ENCODE peak calls at places on chromosomes 5 and 9, in four cellular contexts. One of them, this sample, is unnamed.

GRCh38 chr5:56270058-56270457 is 36.9 kb upstream of the ANKRD55 start:
- DNase-seq in stomach: no peak
- DNase-seq in choroid plexus epithelial cell: no peak
- DNase-seq in H9: no peak
- DNase-seq in this sample: no peak

GRCh38 chr9:120110520-120110919 is 469.4 kb downstream of the CDK5RAP2 start:
- DNase-seq in H9: no peak
- DNase-seq in stomach: no peak
- DNase-seq in choroid plexus epithelial cell: no peak
- DNase-seq in this sample: no peak

GRCh38 chr9:13569706-13570423 is 290.4 kb upstream of the MPDZ start:
- DNase-seq in choroid plexus epithelial cell: no peak
- DNase-seq in stomach: no peak
- DNase-seq in H9: no peak
- DNase-seq in this sample: no peak

GRCh38 chr5:101580591-101580990 is 677.5 kb upstream of the ST8SIA4 start:
- DNase-seq in H9: no peak
- DNase-seq in stomach: no peak
- DNase-seq in choroid plexus epithelial cell: no peak
- DNase-seq in this sample: no peak

GRCh38 chr9:35680331-35681105 is 6.8 kb downstream of the CA9 start:
- DNase-seq in choroid plexus epithelial cell: peak; percentile 43
- DNase-seq in stomach: peak; percentile 78
- DNase-seq in H9: peak; percentile 79
- DNase-seq in this sample: no peak

GRCh38 chr5:154779105-154779504 is 23.9 kb downstream of the LARP1 start:
- DNase-seq in stomach: no peak
- DNase-seq in choroid plexus epithelial cell: peak; percentile 86
- DNase-seq in H9: no peak
- DNase-seq in this sample: no peak

GRCh38 chr5:110077147-110077546 is 387.4 kb downstream of the MAN2A1 start:
- DNase-seq in H9: no peak
- DNase-seq in choroid plexus epithelial cell: no peak
- DNase-seq in stomach: no peak
- DNase-seq in this sample: no peak

GRCh38 chr5:179113143-179113530 is 53.0 kb downstream of the ZNF354C start:
- DNase-seq in choroid plexus epithelial cell: no peak
- DNase-seq in stomach: peak; percentile 5
- DNase-seq in H9: no peak
- DNase-seq in this sample: peak; percentile 73

GRCh38 chr5:52774005-52774410 is 13.7 kb upstream of the ITGA1 start:
- DNase-seq in choroid plexus epithelial cell: no peak
- DNase-seq in H9: no peak
- DNase-seq in stomach: no peak
- DNase-seq in this sample: no peak

GRCh38 chr9:133763272-133764183 is 25.4 kb upstream of the SARDH start:
- DNase-seq in H9: peak; percentile 22
- DNase-seq in stomach: peak; percentile 18
- DNase-seq in choroid plexus epithelial cell: peak; percentile 40
- DNase-seq in this sample: peak; percentile 82

GRCh38 chr9:124392855-124393460 is 22.3 kb downstream of the PSMB7 start:
- DNase-seq in choroid plexus epithelial cell: peak; percentile 63
- DNase-seq in H9: peak; percentile 46
- DNase-seq in stomach: no peak
- DNase-seq in this sample: no peak

GRCh38 chr9:120693609-120694008 is 20.7 kb downstream of the MEGF9 start:
- DNase-seq in H9: no peak
- DNase-seq in choroid plexus epithelial cell: no peak
- DNase-seq in stomach: no peak
- DNase-seq in this sample: no peak

GRCh38 chr5:57277085-57277484 is 103.2 kb downstream of the GPBP1 start:
- DNase-seq in H9: no peak
- DNase-seq in stomach: no peak
- DNase-seq in choroid plexus epithelial cell: peak; percentile 59
- DNase-seq in this sample: no peak

GRCh38 chr5:138903113-138903789 is 28.1 kb upstream of the LRRTM2 start:
- DNase-seq in H9: no peak
- DNase-seq in stomach: no peak
- DNase-seq in choroid plexus epithelial cell: peak; percentile 79
- DNase-seq in this sample: no peak

GRCh38 chr5:56350030-56350594 is 117.0 kb upstream of the ANKRD55 start:
- DNase-seq in stomach: no peak
- DNase-seq in choroid plexus epithelial cell: peak; percentile 20
- DNase-seq in H9: no peak
- DNase-seq in this sample: no peak

GRCh38 chr5:156295434-156295833 is 31.5 kb upstream of the SGCD start:
- DNase-seq in H9: no peak
- DNase-seq in stomach: no peak
- DNase-seq in choroid plexus epithelial cell: no peak
- DNase-seq in this sample: no peak

GRCh38 chr9:1979815-1980367 is 35.3 kb upstream of the SMARCA2 start:
- DNase-seq in choroid plexus epithelial cell: peak; percentile 29
- DNase-seq in H9: no peak
- DNase-seq in stomach: no peak
- DNase-seq in this sample: no peak

GRCh38 chr9:114449236-114449635 is 56.0 kb downstream of the WHRN start:
- DNase-seq in H9: no peak
- DNase-seq in stomach: no peak
- DNase-seq in choroid plexus epithelial cell: no peak
- DNase-seq in this sample: no peak

GRCh38 chr5:107917983-107918382 is 247.2 kb upstream of the EFNA5 start:
- DNase-seq in choroid plexus epithelial cell: peak; percentile 3
- DNase-seq in H9: no peak
- DNase-seq in stomach: no peak
- DNase-seq in this sample: no peak

GRCh38 chr5:156208271-156208670 is 118.7 kb upstream of the SGCD start:
- DNase-seq in stomach: no peak
- DNase-seq in choroid plexus epithelial cell: peak; percentile 1
- DNase-seq in H9: no peak
- DNase-seq in this sample: no peak

GRCh38 chr9:72667181-72667580 is 145.8 kb downstream of the TMC1 start:
- DNase-seq in stomach: no peak
- DNase-seq in choroid plexus epithelial cell: no peak
- DNase-seq in H9: no peak
- DNase-seq in this sample: no peak

GRCh38 chr9:90921104-90921503 is 119.5 kb downstream of the SYK start:
- DNase-seq in stomach: peak; percentile 76
- DNase-seq in choroid plexus epithelial cell: no peak
- DNase-seq in H9: no peak
- DNase-seq in this sample: no peak

GRCh38 chr9:135087489-135087791 is at the start of gene OLFM1:
- DNase-seq in choroid plexus epithelial cell: peak; percentile 71
- DNase-seq in stomach: peak; percentile 71
- DNase-seq in H9: peak; percentile 85
- DNase-seq in this sample: no peak
- TF ChIP-seq CTCF in choroid plexus epithelial cell: peak; percentile 72
- TF ChIP-seq CTCF in stomach: peak; percentile 54
- TF ChIP-seq CTCF in H9: peak; percentile 78
- TF ChIP-seq CTCF in this sample: peak; percentile 65

GRCh38 chr5:177601577-177602457 is 1.9 kb downstream of the B4GALT7 start:
- DNase-seq in stomach: peak; percentile 58
- DNase-seq in H9: no peak
- DNase-seq in choroid plexus epithelial cell: peak; percentile 34
- DNase-seq in this sample: no peak
- TF ChIP-seq CTCF in stomach: no peak
- TF ChIP-seq CTCF in H9: no peak
- TF ChIP-seq CTCF in choroid plexus epithelial cell: peak; percentile 12
- TF ChIP-seq CTCF in this sample: no peak

DNA sequence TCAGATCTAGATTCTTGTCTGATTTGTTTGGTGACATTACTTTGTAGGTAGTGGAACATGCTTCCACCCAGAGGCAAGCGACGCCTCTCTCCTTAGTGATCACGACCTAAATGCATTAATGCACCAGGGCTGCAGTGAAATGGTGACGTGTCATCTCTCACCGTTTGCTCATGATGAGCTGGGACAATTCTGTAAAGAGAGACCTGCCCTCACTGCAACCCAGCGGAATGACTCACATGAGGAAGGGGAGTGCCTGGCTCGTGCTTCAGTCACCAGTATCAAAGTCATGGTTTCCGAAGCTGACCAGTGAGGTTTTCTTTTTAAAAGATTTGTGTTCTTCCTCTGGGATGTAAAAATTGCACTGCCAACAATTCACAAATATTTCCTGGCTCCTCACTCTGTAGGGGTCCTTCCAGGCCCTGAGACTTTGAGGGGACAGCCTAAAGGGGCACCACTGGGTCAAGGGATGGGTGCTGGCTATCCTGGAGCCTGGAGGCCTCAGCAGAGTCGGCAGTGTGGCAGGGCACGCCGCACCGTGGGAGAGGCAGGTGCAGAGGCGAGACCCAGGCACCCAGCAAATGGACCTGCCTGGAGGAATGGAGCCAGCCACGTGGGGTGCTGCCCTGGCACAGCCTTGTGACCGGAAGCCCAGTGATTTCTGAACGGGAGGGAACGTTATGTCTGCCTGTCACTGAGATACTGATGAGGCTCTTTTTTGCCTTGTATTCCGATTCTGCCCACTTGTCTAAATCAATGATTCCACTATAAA is 17.3 kb downstream of the QSOX2 start:
- DNase-seq in stomach: no peak
- DNase-seq in H9: no peak
- DNase-seq in choroid plexus epithelial cell: peak; percentile 58
- DNase-seq in this sample: no peak
- TF ChIP-seq CTCF in stomach: no peak
- TF ChIP-seq CTCF in H9: no peak
- TF ChIP-seq CTCF in choroid plexus epithelial cell: no peak
- TF ChIP-seq CTCF in this sample: no peak

GRCh38 chr5:177005619-177006264 is 837 bp downstream of the UIMC1 start:
- DNase-seq in choroid plexus epithelial cell: peak; percentile 80
- DNase-seq in H9: peak; percentile 56
- DNase-seq in stomach: peak; percentile 73
- DNase-seq in this sample: peak; percentile 87
- TF ChIP-seq CTCF in choroid plexus epithelial cell: peak; percentile 69
- TF ChIP-seq CTCF in H9: peak; percentile 57
- TF ChIP-seq CTCF in stomach: peak; percentile 61
- TF ChIP-seq CTCF in this sample: peak; percentile 45

GRCh38 chr5:131268758-131269370 is 5.0 kb downstream of the CDC42SE2 start:
- DNase-seq in H9: no peak
- DNase-seq in choroid plexus epithelial cell: peak; percentile 23
- DNase-seq in stomach: no peak
- DNase-seq in this sample: no peak

GRCh38 chr5:131263648-131264452 is at the start of gene CDC42SE2:
- DNase-seq in choroid plexus epithelial cell: peak; percentile 86
- DNase-seq in H9: peak; percentile 89
- DNase-seq in stomach: peak; percentile 88
- DNase-seq in this sample: peak; percentile 94

GRCh38 chr5:131262953-131263541 is 806 bp upstream of the CDC42SE2 start:
- DNase-seq in H9: no peak
- DNase-seq in stomach: no peak
- DNase-seq in choroid plexus epithelial cell: peak; percentile 25
- DNase-seq in this sample: no peak

GRCh38 chr5:131264453-131265200 is 774 bp downstream of the CDC42SE2 start:
- DNase-seq in choroid plexus epithelial cell: peak; percentile 48
- DNase-seq in stomach: peak; percentile 52
- DNase-seq in H9: peak; percentile 49
- DNase-seq in this sample: no peak

GRCh38 chr5:131265318-131265803 is 1.5 kb downstream of the CDC42SE2 start:
- DNase-seq in stomach: no peak
- DNase-seq in choroid plexus epithelial cell: peak; percentile 33
- DNase-seq in H9: no peak
- DNase-seq in this sample: no peak
- TF ChIP-seq CTCF in stomach: peak; percentile 21
- TF ChIP-seq CTCF in choroid plexus epithelial cell: peak; percentile 45
- TF ChIP-seq CTCF in H9: peak; percentile 47
- TF ChIP-seq CTCF in this sample: peak; percentile 45

GRCh38 chr5:147578228-147579024 is 68.6 kb upstream of the DPYSL3 start:
- DNase-seq in H9: no peak
- DNase-seq in choroid plexus epithelial cell: peak; percentile 82
- DNase-seq in stomach: no peak
- DNase-seq in this sample: no peak
- TF ChIP-seq CTCF in H9: peak; percentile 86
- TF ChIP-seq CTCF in choroid plexus epithelial cell: peak; percentile 68
- TF ChIP-seq CTCF in stomach: peak; percentile 24
- TF ChIP-seq CTCF in this sample: peak; percentile 78

DNA sequence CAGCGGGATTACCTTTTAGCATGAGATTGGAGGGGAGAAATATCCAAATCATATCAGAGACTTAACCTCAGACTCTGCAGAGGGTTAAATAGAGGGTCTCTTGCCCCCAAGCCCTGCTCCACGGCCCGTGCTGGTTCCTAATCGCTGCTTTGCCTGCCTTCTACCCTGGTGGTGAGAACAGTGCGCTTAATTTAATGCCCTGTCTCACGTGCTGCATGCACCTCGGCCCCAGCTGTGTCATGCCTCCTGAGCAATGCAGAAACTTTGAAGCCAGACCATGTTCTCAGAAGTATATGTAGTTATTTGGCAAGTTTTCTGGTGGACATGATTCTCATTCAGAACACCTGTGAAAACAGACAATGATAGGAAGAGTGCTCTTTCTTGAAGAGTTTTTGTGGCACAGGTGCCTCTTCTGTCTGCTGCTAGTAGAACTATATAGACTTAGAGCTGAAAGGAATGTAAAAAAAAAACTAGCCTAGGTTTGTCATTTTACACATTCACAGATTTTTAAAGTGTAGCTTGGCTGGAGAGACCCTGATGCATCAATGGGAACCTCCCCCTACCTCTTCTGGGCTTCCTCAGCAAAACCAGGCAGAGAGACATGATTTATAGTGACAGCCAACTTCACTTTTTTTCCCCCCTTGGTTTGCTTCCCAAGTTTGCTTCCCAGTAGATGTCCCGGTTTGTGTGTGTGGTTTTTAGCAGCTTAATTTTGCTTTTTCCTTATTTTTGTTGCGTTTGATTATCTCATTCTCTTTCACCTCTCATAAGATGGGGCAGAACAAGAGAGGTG is 1.6 kb downstream of the OTULIN start:
- DNase-seq in H9: no peak
- DNase-seq in stomach: no peak
- DNase-seq in choroid plexus epithelial cell: peak; percentile 39
- DNase-seq in this sample: no peak
- TF ChIP-seq CTCF in H9: peak; percentile 37
- TF ChIP-seq CTCF in stomach: no peak
- TF ChIP-seq CTCF in choroid plexus epithelial cell: peak; percentile 25
- TF ChIP-seq CTCF in this sample: no peak

GRCh38 chr9:89425921-89426388 is 72.0 kb downstream of the SEMA4D start:
- DNase-seq in H9: no peak
- DNase-seq in stomach: no peak
- DNase-seq in choroid plexus epithelial cell: no peak
- DNase-seq in this sample: no peak
- TF ChIP-seq CTCF in H9: no peak
- TF ChIP-seq CTCF in stomach: no peak
- TF ChIP-seq CTCF in choroid plexus epithelial cell: no peak
- TF ChIP-seq CTCF in this sample: no peak

GRCh38 chr5:131357739-131358561 is 94.1 kb downstream of the CDC42SE2 start:
- DNase-seq in H9: no peak
- DNase-seq in stomach: no peak
- DNase-seq in choroid plexus epithelial cell: no peak
- DNase-seq in this sample: no peak
- TF ChIP-seq CTCF in H9: no peak
- TF ChIP-seq CTCF in stomach: no peak
- TF ChIP-seq CTCF in choroid plexus epithelial cell: no peak
- TF ChIP-seq CTCF in this sample: no peak